ENCODE peak calls at places on chromosomes 2 and 18, in six cellular contexts. G is HepG2, H is GM23248, Q is A549, Y is H1, S is lower lobe of right lung. T is an unnamed sample. For H3K4me1 and H3K9me3, the result is how much of the 10 kb centered on the place peaks cover.

GRCh38 chr18:5984245-5984644 is 88.9 kb upstream of the TMEM200C start:
- DNase-seq in G (no peak), H (no peak), Q (no peak), Y (no peak), S (no peak), T (no peak)

GRCh38 chr18:9796933-9797549 is 88.7 kb upstream of the TXNDC2 start:
- DNase-seq in G (no peak), H (peak), Q (no peak), Y (no peak), S (no peak), T (peak)

GRCh38 chr2:238290079-238290478 is 1.7 kb upstream of the PER2 start:
- DNase-seq in G (peak), H (no peak), Q (peak), Y (no peak), S (peak), T (peak)

GRCh38 chr2:19158211-19158610 is 200.2 kb downstream of the OSR1 start:
- DNase-seq in G (no peak), H (peak), Q (no peak), Y (no peak), S (no peak), T (no peak)

GRCh38 chr2:226524381-226524843 is 275.2 kb downstream of the IRS1 start:
- DNase-seq in G (peak), H (peak), Q (no peak), Y (no peak), S (no peak), T (no peak)

GRCh38 chr2:120576509-120577474 is 158.9 kb upstream of the GLI2 start:
- DNase-seq in G (no peak), H (peak), Q (no peak), Y (no peak), S (no peak), T (peak)

GRCh38 chr2:241865416-241865956 is 4.0 kb upstream of the RTP5 start:
- DNase-seq in G (no peak), H (no peak), Q (no peak), Y (no peak), S (no peak), T (no peak)

GRCh38 chr18:13808294-13809024 is 15.5 kb upstream of the MC5R start:
- DNase-seq in G (no peak), H (no peak), Q (no peak), Y (no peak), S (no peak), T (no peak)

GRCh38 chr2:19846030-19846429 is 55.8 kb downstream of the TTC32 start:
- DNase-seq in G (no peak), H (no peak), Q (no peak), Y (peak), S (no peak), T (no peak)

GRCh38 chr2:56151841-56152240 is 31.9 kb upstream of the CCDC85A start:
- DNase-seq in G (no peak), H (no peak), Q (no peak), Y (no peak), S (no peak), T (no peak)

GRCh38 chr2:69292326-69292725 is 94.7 kb downstream of the GFPT1 start:
- DNase-seq in G (no peak), H (no peak), Q (no peak), Y (no peak), S (no peak), T (no peak)

GRCh38 chr2:191499050-191499449 is 178.9 kb upstream of the NABP1 start:
- DNase-seq in G (no peak), H (no peak), Q (no peak), Y (no peak), S (no peak), T (no peak)
- H3K4me1 ChIP-seq in G (under half), H (under half), Q (under half), Y (under half), S (under half), T (under half)

DNA sequence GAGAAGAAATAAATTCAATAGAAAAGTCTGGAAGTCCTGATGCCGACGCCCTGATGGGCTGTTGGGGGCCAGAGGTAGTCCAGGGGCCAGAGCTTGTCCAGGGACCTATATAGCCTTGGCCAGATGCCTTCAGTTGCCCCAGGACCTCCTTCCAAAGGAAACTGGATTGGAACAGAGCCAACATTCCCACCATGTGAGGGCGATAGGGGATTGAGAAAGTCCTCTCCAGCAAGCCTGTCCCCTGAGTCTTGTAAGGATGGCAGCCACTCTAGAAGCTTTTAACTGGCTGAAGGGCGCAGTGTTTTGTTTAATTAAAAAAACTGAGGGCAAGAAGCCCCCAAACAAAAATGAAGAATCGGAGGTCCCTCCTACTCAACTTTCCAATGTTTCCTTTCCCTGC is 54.9 kb upstream of the CDCA7 start:
- DNase-seq in G (no peak), H (no peak), Q (no peak), Y (no peak), S (no peak), T (no peak)
- H3K9me3 ChIP-seq in G (under half), H (under half), Q (under half), Y (under half), S (under half), T (under half)

GRCh38 chr18:79684787-79685186 is 5.2 kb downstream of the CTDP1 start:
- DNase-seq in G (no peak), H (no peak), Q (no peak), Y (no peak), S (no peak), T (no peak)
- H3K4me1 ChIP-seq in G (under half), H (under half), Q (under half), Y (under half), S (under half), T (under half)

GRCh38 chr18:65336411-65336810 is 414.4 kb upstream of the CDH7 start:
- DNase-seq in G (no peak), H (no peak), Q (no peak), Y (no peak), S (no peak), T (no peak)
- H3K9me3 ChIP-seq in G (under half), H (under half), Q (under half), Y (under half), S (under half), T (under half)

GRCh38 chr2:189057316-189057715 is 83.1 kb downstream of the COL3A1 start:
- DNase-seq in G (no peak), H (no peak), Q (no peak), Y (no peak), S (no peak), T (no peak)

GRCh38 chr2:189060096-189060642 is 86.0 kb downstream of the COL3A1 start:
- DNase-seq in G (no peak), H (no peak), Q (no peak), Y (no peak), S (no peak), T (no peak)

DNA sequence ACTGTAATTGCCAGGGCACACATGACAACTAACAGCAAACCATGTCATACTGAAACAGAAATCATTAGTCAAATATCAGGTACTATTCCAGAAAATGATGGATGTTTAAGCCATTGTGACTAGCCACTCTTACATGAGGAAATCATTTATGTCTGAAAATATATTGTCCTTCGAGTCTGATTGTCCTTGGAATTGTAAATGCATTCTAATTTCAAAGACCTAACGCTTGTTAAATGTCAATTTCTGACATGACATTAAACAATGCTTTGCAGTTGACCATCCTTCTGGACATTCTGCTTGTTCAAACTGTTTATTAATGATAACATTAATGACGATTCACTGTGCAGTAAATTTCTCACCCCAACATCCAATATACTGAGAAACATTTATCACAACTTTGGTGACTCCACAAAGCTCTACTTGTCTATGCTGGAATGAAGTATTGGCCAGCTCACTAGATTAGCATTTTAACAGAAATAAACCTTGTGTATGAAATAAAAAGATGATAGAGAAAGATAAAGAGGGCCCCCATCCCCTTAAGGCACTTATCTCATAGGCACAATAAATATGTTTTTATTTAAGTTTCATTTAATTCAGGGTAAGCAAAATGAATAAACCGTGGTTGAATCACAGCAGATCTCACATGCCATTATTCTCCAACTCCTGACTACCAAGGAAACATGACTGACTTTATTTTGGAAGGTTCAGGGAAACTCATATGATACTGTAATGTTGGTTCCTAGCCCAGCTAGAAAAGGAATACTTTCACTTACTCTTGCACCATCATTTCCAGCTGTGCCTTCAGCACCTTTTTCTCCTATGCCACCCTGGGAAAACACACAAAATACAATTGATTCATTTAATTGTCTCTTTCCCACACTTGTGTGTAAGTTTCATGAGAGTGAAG is 82.3 kb downstream of the COL3A1 start:
- DNase-seq in G (no peak), H (peak), Q (no peak), Y (no peak), S (no peak), T (no peak)
- H3K4me1 ChIP-seq in G (under half), H (under half), Q (under half), Y (under half), S (under half), T (under half)

GRCh38 chr18:78799382-78800089 is 180.1 kb upstream of the SALL3 start:
- DNase-seq in G (no peak), H (no peak), Q (no peak), Y (no peak), S (no peak), T (no peak)
- H3K9me3 ChIP-seq in G (under half), H (under half), Q (under half), Y (under half), S (under half), T (under half)

T was measured in right cardiac atrium.